ENCODE peak calls at places on chromosome 3, in nine cellular contexts. O is pancreas, M is endodermal cell, N is transverse colon, D is right atrium auricular region, J is SK-N-SH, H is mammary epithelial cell, P is breast epithelium, Q is psoas muscle. V is an unnamed sample. For H3K27me3, the result is how much of the 10 kb centered on the place peaks cover.

GRCh38 chr3:181838940-181839914 is 127.5 kb downstream of the SOX2 start:
- DNase-seq in J (no peak), M (no peak), H (no peak), P (no peak), N (no peak), O (no peak), D (no peak), Q (no peak), V (no peak)

GRCh38 chr3:78857494-78858111 is 910.2 kb downstream of the ROBO1 start:
- DNase-seq in M (no peak), Q (no peak), N (no peak), H (no peak), D (no peak), J (no peak), P (no peak), O (no peak), V (no peak)

GRCh38 chr3:178353292-178353814 is 182.9 kb upstream of the KCNMB2 start:
- DNase-seq in O (no peak), Q (no peak), J (no peak), H (no peak), N (no peak), P (no peak), M (no peak), D (no peak), V (no peak)

GRCh38 chr3:134449277-134449676 is 36.5 kb downstream of the ANAPC13 start:
- DNase-seq in Q (no peak), N (peak), M (peak), O (no peak), D (no peak), P (no peak), H (peak), J (peak), V (no peak)

GRCh38 chr3:178140491-178140890 is 395.7 kb upstream of the KCNMB2 start:
- DNase-seq in P (no peak), H (no peak), N (no peak), D (no peak), Q (no peak), M (no peak), O (no peak), J (no peak), V (no peak)

GRCh38 chr3:188749010-188749617 is 422.7 kb upstream of the TPRG1 start:
- DNase-seq in O (no peak), Q (no peak), N (peak), P (no peak), M (peak), H (no peak), J (peak), D (no peak), V (peak)

GRCh38 chr3:7630925-7631324 is 770.0 kb downstream of the GRM7 start:
- DNase-seq in J (peak), P (no peak), O (peak), Q (peak), D (no peak), H (no peak), N (peak), M (no peak), V (no peak)

GRCh38 chr3:141015486-141015885 is 35.7 kb upstream of the SPSB4 start:
- DNase-seq in M (no peak), N (no peak), J (no peak), Q (no peak), P (no peak), O (no peak), H (peak), D (no peak), V (no peak)

GRCh38 chr3:196604548-196604947 is 34.9 kb upstream of the NRROS start:
- DNase-seq in N (peak), P (no peak), D (no peak), Q (no peak), H (no peak), J (no peak), O (no peak), M (peak), V (peak)

GRCh38 chr3:12798559-12799179 is 2.2 kb downstream of the CAND2 start:
- DNase-seq in N (no peak), M (no peak), H (no peak), D (no peak), Q (peak), J (no peak), O (no peak), P (no peak), V (no peak)

GRCh38 chr3:127079211-127079610 is 96.3 kb downstream of the PLXNA1 start:
- DNase-seq in H (no peak), P (no peak), D (no peak), M (no peak), N (no peak), Q (no peak), J (no peak), O (no peak), V (no peak)

GRCh38 chr3:129112308-129113052 is 9.1 kb downstream of the RAB43 start:
- DNase-seq in M (no peak), Q (no peak), J (no peak), D (no peak), H (no peak), O (peak), N (no peak), P (no peak), V (no peak)

GRCh38 chr3:46889381-46890110 is 12.0 kb downstream of the PTH1R start:
- DNase-seq in Q (no peak), J (no peak), D (no peak), N (no peak), O (no peak), P (no peak), H (no peak), M (no peak), V (no peak)

GRCh38 chr3:17235311-17235710 is 350.6 kb downstream of the PLCL2 start:
- DNase-seq in M (no peak), Q (no peak), J (no peak), H (no peak), N (no peak), P (no peak), D (no peak), O (no peak), V (no peak)

GRCh38 chr3:136380530-136380929 is 130.4 kb downstream of the PCCB start:
- DNase-seq in O (no peak), P (no peak), H (peak), N (no peak), D (no peak), Q (no peak), M (no peak), J (no peak), V (no peak)

GRCh38 chr3:68206524-68207117 is 552.2 kb upstream of the SUCLG2 start:
- DNase-seq in H (no peak), Q (no peak), P (no peak), O (no peak), M (no peak), N (no peak), D (no peak), J (no peak), V (no peak)

GRCh38 chr3:71754610-71755253 is 1.1 kb downstream of the GPR27 start:
- DNase-seq in J (no peak), M (peak), O (no peak), Q (no peak), H (no peak), N (no peak), D (no peak), P (no peak), V (no peak)
- H3K27me3 ChIP-seq in J (under half), M (half or more), O (under half), Q (under half), H (under half), N (under half), D (under half), P (under half), V (under half)

GRCh38 chr3:124246949-124247348 is 255.0 kb upstream of the ROPN1 start:
- DNase-seq in D (no peak), Q (no peak), J (no peak), H (no peak), M (no peak), N (peak), O (no peak), P (no peak), V (no peak)
- H3K27ac ChIP-seq in D (peak), Q (no peak), J (no peak), H (no peak), M (no peak), N (no peak), O (no peak), P (no peak), V (no peak)

GRCh38 chr3:37912052-37912733 is 50.5 kb downstream of the CTDSPL start:
- DNase-seq in P (no peak), N (no peak), M (peak), J (no peak), Q (no peak), H (peak), O (no peak), D (no peak), V (no peak)
- TF ChIP-seq CTCF in P (no peak), N (no peak), M (peak), J (no peak), Q (no peak), H (peak), O (no peak), D (no peak), V (no peak)

GRCh38 chr3:14565791-14566588 is 25.8 kb upstream of the GRIP2 start:
- DNase-seq in H (peak), O (no peak), D (no peak), J (peak), P (no peak), N (no peak), Q (no peak), M (no peak), V (no peak)

GRCh38 chr3:14568269-14568668 is 28.1 kb upstream of the GRIP2 start:
- DNase-seq in D (no peak), M (no peak), N (no peak), Q (no peak), J (no peak), O (no peak), P (no peak), H (no peak), V (no peak)

GRCh38 chr3:14569474-14569873 is 29.3 kb upstream of the GRIP2 start:
- DNase-seq in Q (no peak), D (no peak), H (no peak), P (no peak), J (no peak), O (no peak), N (no peak), M (no peak), V (no peak)

GRCh38 chr3:14564741-14565140 is 24.6 kb upstream of the GRIP2 start:
- DNase-seq in P (no peak), D (no peak), N (no peak), Q (no peak), O (no peak), J (no peak), H (no peak), M (peak), V (no peak)

DNA sequence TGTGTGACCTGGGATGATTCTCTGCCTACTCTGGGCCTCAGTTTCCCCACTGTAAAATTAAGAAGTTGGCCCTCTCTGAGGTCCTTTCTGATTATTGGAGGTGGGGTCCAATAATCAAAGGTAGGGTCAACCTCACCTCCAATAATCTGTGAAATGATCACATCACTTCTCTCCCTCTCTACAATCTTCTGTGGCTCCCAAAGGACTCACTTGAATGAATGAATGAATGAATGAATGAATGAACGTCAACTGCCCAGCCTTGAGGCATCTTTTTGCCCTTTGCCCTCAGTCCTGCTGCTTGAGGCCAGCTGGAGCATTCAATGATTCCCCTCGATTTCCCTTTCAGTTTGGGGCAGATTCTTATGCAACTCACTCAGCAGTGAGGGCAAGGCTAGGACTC is 26.7 kb upstream of the GRIP2 start:
- DNase-seq in J (no peak), D (no peak), H (no peak), M (no peak), Q (no peak), O (no peak), N (no peak), P (no peak), V (no peak)
- H3K27me3 ChIP-seq in J (under half), D (under half), H (under half), M (under half), Q (under half), O (under half), N (under half), P (under half), V (under half)

DNA sequence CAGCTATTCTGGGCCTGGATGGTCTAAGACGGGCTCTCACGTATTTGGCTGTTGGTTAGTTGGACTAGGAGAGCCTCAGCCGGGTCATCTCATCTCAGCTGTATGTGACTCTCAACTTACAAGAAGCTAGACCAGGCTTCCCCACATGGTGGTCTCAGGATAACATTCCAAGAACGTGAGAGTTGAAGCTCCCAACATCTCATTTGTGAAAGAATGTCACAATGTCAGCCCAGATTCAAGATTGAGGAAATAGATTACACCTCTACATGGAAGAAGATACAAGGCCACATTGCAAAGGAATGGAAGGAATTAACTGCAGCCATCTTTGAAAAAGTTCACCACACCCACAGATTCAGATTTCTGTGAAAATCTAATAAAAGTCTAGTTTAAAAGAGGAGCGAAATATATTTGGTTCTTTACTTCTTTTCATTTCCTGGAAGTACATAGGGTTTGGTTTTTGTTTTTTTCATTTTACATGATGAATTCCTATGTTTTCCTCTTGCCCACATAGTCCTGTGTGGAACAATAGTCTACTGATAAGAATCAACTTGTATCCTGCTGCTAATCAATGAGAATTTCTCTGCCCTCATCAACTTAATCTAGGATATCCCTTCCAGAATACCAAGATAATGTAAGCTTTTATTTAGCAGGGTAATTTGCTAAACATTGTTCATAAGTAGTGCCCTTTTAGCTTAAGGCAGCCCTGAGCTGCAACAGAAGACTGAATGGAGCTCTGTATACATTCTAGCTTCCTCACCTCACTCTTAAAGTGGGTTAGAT is 116.5 kb downstream of the CMSS1 start:
- DNase-seq in P (no peak), M (peak), H (no peak), D (no peak), J (no peak), N (no peak), O (no peak), Q (no peak), V (no peak)
- H3K27ac ChIP-seq in P (no peak), M (no peak), H (no peak), D (no peak), J (no peak), N (no peak), O (no peak), Q (peak), V (no peak)

DNA sequence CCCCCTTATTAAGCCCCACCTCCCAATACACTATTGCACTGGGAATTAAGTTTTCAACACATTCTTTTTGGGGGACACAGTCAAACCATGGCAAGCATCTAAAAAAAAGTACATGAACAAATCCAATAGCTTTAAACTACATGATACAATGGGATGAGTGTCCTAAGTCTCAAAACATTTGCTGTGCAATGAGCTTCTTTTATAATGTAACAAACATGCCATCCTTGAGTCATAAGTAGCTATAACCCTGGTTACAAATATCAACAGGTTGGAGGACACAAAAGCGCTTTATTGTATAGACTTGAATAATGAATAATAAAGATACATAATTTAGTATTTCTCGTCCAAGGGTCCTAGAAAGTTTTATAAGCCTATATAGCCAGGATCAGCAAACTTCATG is 160.6 kb upstream of the RAP2B start:
- DNase-seq in O (no peak), D (no peak), N (no peak), H (peak), M (no peak), J (no peak), Q (no peak), P (no peak), V (no peak)
- TF ChIP-seq CTCF in O (no peak), D (no peak), N (no peak), H (no peak), M (no peak), J (no peak), Q (no peak), P (no peak), V (no peak)

GRCh38 chr3:10746684-10747083 is 69.3 kb upstream of the SLC6A11 start:
- DNase-seq in H (no peak), J (no peak), D (no peak), M (no peak), P (no peak), Q (no peak), N (no peak), O (no peak), V (no peak)
- H3K27me3 ChIP-seq in H (under half), J (under half), D (under half), M (under half), P (under half), Q (under half), N (under half), O (under half), V (under half)

V was measured in CD4-positive, alpha-beta T cell.